ENCODE peak calls at places on chromosomes 1 and 21, in five cellular contexts. Q is GM23248, T is aorta, K is fibroblast of lung, F is keratinocyte. N is an unnamed sample. For H3K36me3 and H3K9me3, the result is how much of the 10 kb centered on the place peaks cover.

GRCh38 chr21:27759820-27760219 is 792.9 kb upstream of the ADAMTS5 start:
- DNase-seq in T (no peak), K (no peak), Q (no peak), F (no peak), N (no peak)

GRCh38 chr1:21212126-21212525 is 35.4 kb upstream of the EIF4G3 start:
- DNase-seq in F (no peak), T (no peak), Q (peak), K (no peak), N (no peak)

GRCh38 chr1:156591432-156592157 is at the start of gene NAXE:
- DNase-seq in T (peak), Q (peak), F (no peak), K (peak), N (peak)

GRCh38 chr1:168091720-168092119 is 45.0 kb downstream of the GPR161 start:
- DNase-seq in F (no peak), T (no peak), K (no peak), Q (no peak), N (no peak)

GRCh38 chr1:48644950-48645605 is 131.6 kb downstream of the BEND5 start:
- DNase-seq in K (no peak), T (no peak), F (no peak), Q (no peak), N (no peak)

GRCh38 chr1:17128361-17128760 is 9.1 kb upstream of the PADI2 start:
- DNase-seq in K (peak), Q (peak), T (no peak), F (peak), N (peak)

GRCh38 chr21:15015622-15016471 is 49.0 kb downstream of the NRIP1 start:
- DNase-seq in Q (peak), F (peak), T (no peak), K (peak), N (peak)

GRCh38 chr1:78095618-78096416 is 50.1 kb downstream of the GIPC2 start:
- DNase-seq in K (peak), Q (peak), F (no peak), T (no peak), N (peak)

GRCh38 chr1:190477687-190478192 is at the start of gene BRINP3:
- DNase-seq in T (no peak), F (no peak), Q (no peak), K (no peak), N (no peak)

GRCh38 chr1:180309338-180309737 is 79.3 kb downstream of the LHX4 start:
- DNase-seq in T (no peak), F (no peak), K (peak), Q (peak), N (no peak)

GRCh38 chr1:36269408-36269838 is 36.7 kb upstream of the SH3D21 start:
- DNase-seq in Q (peak), T (no peak), K (peak), F (no peak), N (no peak)

GRCh38 chr1:208895820-208896219 is 651.6 kb upstream of the PLXNA2 start:
- DNase-seq in Q (no peak), K (no peak), T (no peak), F (no peak), N (no peak)

GRCh38 chr1:219066631-219067349 is 106.9 kb upstream of the LYPLAL1 start:
- DNase-seq in F (no peak), Q (peak), T (no peak), K (peak), N (peak)

GRCh38 chr1:114033219-114033706 is 54.0 kb downstream of the OLFML3 start:
- DNase-seq in T (no peak), K (no peak), F (no peak), Q (peak), N (no peak)

GRCh38 chr1:155932487-155932886 is 1.7 kb downstream of the KHDC4 start:
- DNase-seq in K (no peak), Q (peak), F (no peak), T (no peak), N (no peak)

GRCh38 chr1:183953031-183953430 is 84.5 kb downstream of the COLGALT2 start:
- DNase-seq in T (no peak), K (peak), Q (no peak), F (no peak), N (no peak)

GRCh38 chr1:70672333-70672935 is 261.4 kb downstream of the CTH start:
- DNase-seq in T (no peak), K (no peak), F (no peak), Q (no peak), N (no peak)

GRCh38 chr1:47938556-47938955 is 58.6 kb downstream of the TRABD2B start:
- DNase-seq in F (no peak), T (no peak), Q (no peak), K (no peak), N (no peak)

GRCh38 chr1:242871631-242872030 is 347.1 kb upstream of the PLD5 start:
- DNase-seq in T (no peak), F (no peak), K (no peak), Q (no peak), N (no peak)

GRCh38 chr1:31627301-31627929 is 9.9 kb downstream of the HCRTR1 start:
- DNase-seq in T (peak), F (no peak), Q (no peak), K (peak), N (no peak)

GRCh38 chr1:12052008-12052573 is 11.0 kb upstream of the TNFRSF8 start:
- DNase-seq in K (peak), F (peak), Q (peak), T (peak), N (peak)

GRCh38 chr1:9181176-9181906 is 52.4 kb upstream of the GPR157 start:
- DNase-seq in Q (peak), F (no peak), K (peak), T (peak), N (peak)

GRCh38 chr1:41500378-41500777 is 15.9 kb upstream of the EDN2 start:
- DNase-seq in T (peak), Q (peak), K (no peak), F (no peak), N (no peak)

GRCh38 chr1:28535180-28535579 is 17.7 kb upstream of the TRNAU1AP start:
- DNase-seq in F (no peak), T (no peak), K (no peak), Q (no peak), N (no peak)

GRCh38 chr1:224378855-224379631 is 22.4 kb downstream of the CNIH4 start:
- DNase-seq in F (no peak), K (no peak), Q (no peak), T (no peak), N (no peak)

GRCh38 chr1:229030642-229031390 is 240.1 kb upstream of the RAB4A start:
- DNase-seq in K (no peak), Q (no peak), F (no peak), T (no peak), N (no peak)

GRCh38 chr1:64162804-64163203 is 40.6 kb upstream of the UBE2U start:
- DNase-seq in Q (no peak), T (no peak), F (no peak), K (no peak), N (no peak)

DNA sequence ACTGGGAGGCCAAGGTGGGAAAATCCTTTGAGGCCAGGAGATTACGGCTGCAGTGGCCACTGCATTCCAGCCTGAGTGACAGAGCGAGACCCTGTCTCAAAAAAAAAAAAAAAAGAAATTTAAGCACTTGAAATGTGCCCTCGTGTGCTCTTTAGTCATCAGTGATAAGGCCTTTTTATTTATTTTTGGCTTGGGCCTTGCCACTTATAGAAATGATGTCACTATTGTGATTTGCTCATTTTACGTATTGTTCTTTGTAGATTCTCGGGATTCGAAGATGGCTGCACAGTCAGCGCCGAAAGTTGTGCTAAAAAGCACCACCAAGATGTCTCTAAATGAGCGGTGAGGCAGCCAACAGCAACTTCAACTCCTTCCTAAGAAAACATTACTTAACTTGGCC is 2.4 kb downstream of the CHTOP start:
- DNase-seq in Q (no peak), F (no peak), T (peak), K (no peak), N (no peak)
- H3K36me3 ChIP-seq in Q (half or more), F (under half), T (under half), K (under half), N (half or more)

GRCh38 chr1:68958957-68959356 is 462.1 kb upstream of the DEPDC1 start:
- DNase-seq in T (no peak), Q (no peak), K (no peak), F (no peak), N (no peak)

GRCh38 chr1:68953316-68953715 is 456.4 kb upstream of the DEPDC1 start:
- DNase-seq in F (no peak), T (no peak), K (no peak), Q (no peak), N (no peak)

GRCh38 chr1:68955424-68955823 is 458.5 kb upstream of the DEPDC1 start:
- DNase-seq in Q (peak), K (no peak), F (no peak), T (no peak), N (no peak)

GRCh38 chr1:68959631-68960030 is 462.7 kb upstream of the DEPDC1 start:
- DNase-seq in F (no peak), K (no peak), T (no peak), Q (no peak), N (no peak)

DNA sequence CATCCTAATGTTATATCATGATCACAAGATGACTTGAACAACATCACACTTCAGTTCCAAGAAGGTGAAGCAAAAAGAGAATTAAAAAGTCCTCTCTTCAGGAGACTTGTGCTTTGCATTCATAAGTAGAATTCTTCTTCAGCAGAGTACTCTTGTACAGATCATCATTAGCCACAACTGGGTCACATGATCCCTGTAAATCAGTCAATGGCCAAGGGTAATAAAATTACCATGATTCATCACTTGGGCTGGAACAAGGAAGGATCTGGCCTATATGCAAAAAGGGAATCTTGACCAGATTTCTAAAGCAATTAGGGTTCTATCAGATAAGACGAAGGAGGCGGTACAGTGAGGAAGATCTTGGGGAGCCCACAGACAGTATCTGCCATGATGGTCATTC is 458.0 kb upstream of the DEPDC1 start:
- DNase-seq in Q (peak), K (no peak), T (no peak), F (no peak), N (no peak)
- H3K9me3 ChIP-seq in Q (under half), K (under half), T (under half), F (under half), N (under half)

GRCh38 chr1:117883620-117884019 is 45.8 kb downstream of the GDAP2 start:
- DNase-seq in F (no peak), Q (peak), K (no peak), T (no peak), N (no peak)
- H3K36me3 ChIP-seq in F (under half), Q (under half), K (under half), T (under half), N (under half)

GRCh38 chr1:95754412-95754811 is 520.4 kb downstream of the RWDD3 start:
- DNase-seq in K (no peak), T (no peak), Q (no peak), F (no peak), N (no peak)
- H3K9me3 ChIP-seq in K (under half), T (under half), Q (under half), F (under half), N (under half)

GRCh38 chr1:39348278-39348677 is 143.2 kb upstream of the BMP8A start:
- DNase-seq in T (no peak), K (no peak), F (no peak), Q (no peak), N (no peak)
- H3K36me3 ChIP-seq in T (under half), K (under half), F (under half), Q (under half), N (half or more)

DNA sequence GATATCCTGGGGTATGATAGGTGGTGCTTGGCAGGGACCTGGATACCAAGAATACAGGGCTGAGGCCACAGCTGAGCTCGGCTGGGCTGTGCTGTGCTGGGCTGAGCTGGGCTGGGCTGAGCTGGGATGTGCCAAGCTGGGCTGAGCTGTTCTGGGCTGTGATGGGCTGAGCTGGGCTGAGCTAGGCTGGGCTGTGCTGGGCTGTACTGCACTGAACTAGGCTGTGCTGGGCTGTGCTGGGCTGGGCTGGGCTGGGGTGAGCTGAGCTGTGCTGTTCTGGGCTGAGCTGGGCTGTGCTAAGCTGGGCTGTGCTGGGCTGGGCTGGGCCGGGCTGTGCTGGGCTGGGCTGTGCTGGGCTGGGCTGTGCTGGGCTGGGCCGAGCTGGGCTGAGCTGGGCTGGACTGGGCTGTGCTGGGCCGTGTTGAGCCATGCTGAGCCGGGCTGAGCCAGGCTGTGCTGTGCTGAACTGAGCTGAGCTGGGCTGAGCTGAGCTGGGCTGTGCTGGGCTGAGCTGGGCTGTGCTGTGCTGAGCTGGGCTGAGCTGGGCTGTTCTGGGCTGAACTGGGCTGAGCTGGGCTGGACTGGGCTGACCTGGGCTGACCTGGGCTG is 94.7 kb upstream of the ACTRT2 start:
- DNase-seq in T (no peak), F (no peak), Q (no peak), K (no peak), N (no peak)
- H3K9me3 ChIP-seq in T (under half), F (under half), Q (under half), K (under half), N (under half)

GRCh38 chr21:42855937-42856335 is 23.4 kb downstream of the WDR4 start:
- DNase-seq in T (no peak), K (no peak), Q (no peak), F (no peak), N (no peak)

GRCh38 chr21:42853621-42854020 is 25.7 kb downstream of the WDR4 start:
- DNase-seq in K (no peak), T (no peak), F (no peak), Q (no peak), N (no peak)

GRCh38 chr21:42855143-42855936 is 24.0 kb downstream of the WDR4 start:
- DNase-seq in T (no peak), F (no peak), Q (no peak), K (no peak), N (no peak)

GRCh38 chr21:42852925-42853570 is 26.3 kb downstream of the WDR4 start:
- DNase-seq in K (no peak), Q (no peak), F (no peak), T (no peak), N (no peak)

GRCh38 chr21:42854246-42855010 is 24.9 kb downstream of the WDR4 start:
- DNase-seq in F (no peak), K (no peak), Q (no peak), T (no peak), N (no peak)
- H3K36me3 ChIP-seq in F (half or more), K (half or more), Q (under half), T (under half), N (half or more)

GRCh38 chr1:143584508-143584907 is 387.3 kb downstream of the FAM72C start:
- DNase-seq in K (no peak), Q (no peak), T (no peak), F (no peak), N (no peak)
- H3K9me3 ChIP-seq in K (under half), Q (under half), T (under half), F (under half), N (under half)